ENCODE peak calls at places on chromosomes 7 and 10, in eight cellular contexts. Y, T, L, M, C, X, U and S are unnamed samples.

GRCh38 chr10:44399478-44400451 is 14.9 kb upstream of the CXCL12 start:
- DNase-seq in Y (no peak), T (no peak), L (no peak), M (peak), C (no peak), X (no peak), U (no peak), S (no peak)

GRCh38 chr10:132365102-132365501 is 31.9 kb upstream of the PWWP2B start:
- DNase-seq in Y (no peak), T (no peak), L (no peak), M (peak), C (no peak), X (no peak), U (no peak), S (no peak)

GRCh38 chr7:32163141-32163806 is 93.1 kb upstream of the PDE1C start:
- DNase-seq in Y (no peak), T (no peak), L (no peak), M (no peak), C (peak), X (peak), U (no peak), S (peak)

GRCh38 chr10:91061187-91061586 is 140.3 kb upstream of the ANKRD1 start:
- DNase-seq in Y (no peak), T (no peak), L (no peak), M (no peak), C (no peak), X (no peak), U (no peak), S (no peak)

GRCh38 chr7:138756591-138757222 is 41.1 kb upstream of the TMEM213 start:
- DNase-seq in Y (no peak), T (no peak), L (no peak), M (no peak), C (no peak), X (no peak), U (no peak), S (no peak)

GRCh38 chr7:95501261-95501816 is 15.6 kb downstream of the ASB4 start:
- DNase-seq in Y (no peak), T (no peak), L (peak), M (no peak), C (no peak), X (no peak), U (no peak), S (no peak)

GRCh38 chr10:59243611-59244195 is 67.3 kb downstream of the PHYHIPL start:
- DNase-seq in Y (no peak), T (no peak), L (no peak), M (no peak), C (no peak), X (no peak), U (no peak), S (no peak)

GRCh38 chr7:44634839-44635591 is 28.6 kb downstream of the OGDH start:
- DNase-seq in Y (no peak), T (peak), L (no peak), M (no peak), C (no peak), X (no peak), U (no peak), S (no peak)

GRCh38 chr10:125411724-125412123 is 251.4 kb upstream of the CTBP2 start:
- DNase-seq in Y (no peak), T (no peak), L (no peak), M (no peak), C (peak), X (peak), U (no peak), S (peak)

GRCh38 chr10:78248651-78249464 is 215.2 kb downstream of the RPS24 start:
- DNase-seq in Y (no peak), T (no peak), L (no peak), M (no peak), C (no peak), X (no peak), U (no peak), S (peak)

GRCh38 chr7:114678116-114678515 is 243.8 kb upstream of the MDFIC start:
- DNase-seq in Y (no peak), T (no peak), L (no peak), M (no peak), C (no peak), X (no peak), U (no peak), S (no peak)

GRCh38 chr7:37009282-37009681 is 285.0 kb upstream of the AOAH start:
- DNase-seq in Y (no peak), T (no peak), L (no peak), M (no peak), C (no peak), X (no peak), U (no peak), S (no peak)

GRCh38 chr10:18104223-18104872 is 35.9 kb upstream of the CACNB2 start:
- DNase-seq in Y (peak), T (no peak), L (peak), M (no peak), C (peak), X (peak), U (peak), S (peak)

GRCh38 chr7:44071726-44072363 is 6.5 kb upstream of the PGAM2 start:
- DNase-seq in Y (no peak), T (peak), L (no peak), M (no peak), C (no peak), X (no peak), U (no peak), S (no peak)

GRCh38 chr10:18949391-18949790 is 99.2 kb upstream of the MALRD1 start:
- DNase-seq in Y (no peak), T (no peak), L (no peak), M (no peak), C (no peak), X (no peak), U (no peak), S (no peak)

GRCh38 chr10:104351067-104351681 is 2.5 kb upstream of the CFAP58 start:
- DNase-seq in Y (no peak), T (no peak), L (no peak), M (no peak), C (no peak), X (no peak), U (no peak), S (no peak)

GRCh38 chr10:117074621-117075020 is 63.4 kb downstream of the VAX1 start:
- DNase-seq in Y (no peak), T (no peak), L (no peak), M (no peak), C (no peak), X (peak), U (no peak), S (no peak)

GRCh38 chr10:133260895-133261725 is 15.6 kb downstream of the ADAM8 start:
- DNase-seq in Y (peak), T (peak), L (peak), M (peak), C (peak), X (peak), U (peak), S (peak)

GRCh38 chr10:69318087-69318996 is 40.0 kb downstream of the HK1 start:
- DNase-seq in Y (peak), T (peak), L (peak), M (peak), C (peak), X (peak), U (peak), S (peak)

GRCh38 chr10:103416436-103417147 is 20.2 kb downstream of the PDCD11 start:
- DNase-seq in Y (peak), T (peak), L (peak), M (no peak), C (no peak), X (peak), U (peak), S (peak)

GRCh38 chr10:7611909-7612308 is 54.9 kb downstream of the ITIH5 start:
- DNase-seq in Y (no peak), T (no peak), L (no peak), M (no peak), C (no peak), X (no peak), U (no peak), S (no peak)

GRCh38 chr10:118596426-118597124 is 1.1 kb upstream of the PRLHR start:
- DNase-seq in Y (no peak), T (no peak), L (no peak), M (no peak), C (no peak), X (no peak), U (no peak), S (no peak)

GRCh38 chr7:5450549-5451327 is 27.1 kb upstream of the TNRC18 start:
- DNase-seq in Y (peak), T (peak), L (peak), M (no peak), C (no peak), X (peak), U (no peak), S (peak)

GRCh38 chr7:49443515-49443914 is 329.9 kb upstream of the VWC2 start:
- DNase-seq in Y (no peak), T (no peak), L (no peak), M (no peak), C (no peak), X (no peak), U (no peak), S (no peak)

GRCh38 chr7:106052681-106053080 is 59.4 kb downstream of the SYPL1 start:
- DNase-seq in Y (no peak), T (no peak), L (no peak), M (no peak), C (no peak), X (no peak), U (no peak), S (no peak)

GRCh38 chr7:44057181-44057848 is 8.1 kb downstream of the PGAM2 start:
- DNase-seq in Y (no peak), T (no peak), L (no peak), M (peak), C (no peak), X (no peak), U (no peak), S (no peak)

GRCh38 chr10:97782455-97783228 is 10.8 kb upstream of the SFRP5 start:
- DNase-seq in Y (no peak), T (no peak), L (no peak), M (no peak), C (no peak), X (no peak), U (no peak), S (no peak)

GRCh38 chr10:86538547-86538946 is 17.0 kb upstream of the WAPL start:
- DNase-seq in Y (no peak), T (no peak), L (no peak), M (no peak), C (no peak), X (no peak), U (no peak), S (no peak)

GRCh38 chr7:95596183-95597135 is at the start of gene PDK4:
- DNase-seq in Y (no peak), T (no peak), L (no peak), M (no peak), C (peak), X (peak), U (no peak), S (peak)

GRCh38 chr7:151808296-151809155 is 68.4 kb downstream of the PRKAG2 start:
- DNase-seq in Y (no peak), T (no peak), L (no peak), M (no peak), C (peak), X (peak), U (no peak), S (peak)

GRCh38 chr7:75639893-75640600 is 98.7 kb downstream of the HIP1 start:
- DNase-seq in Y (no peak), T (no peak), L (no peak), M (no peak), C (no peak), X (no peak), U (no peak), S (no peak)

GRCh38 chr7:143361552-143362125 is 874 bp downstream of the FAM131B start:
- DNase-seq in Y (no peak), T (no peak), L (no peak), M (no peak), C (no peak), X (no peak), U (peak), S (no peak)

GRCh38 chr10:79435271-79436065 is 10.0 kb downstream of the ZCCHC24 start:
- DNase-seq in Y (no peak), T (peak), L (no peak), M (no peak), C (no peak), X (no peak), U (no peak), S (peak)

GRCh38 chr7:70695804-70696104 is 436.2 kb upstream of the GALNT17 start:
- DNase-seq in Y (no peak), T (no peak), L (no peak), M (no peak), C (no peak), X (peak), U (no peak), S (no peak)

GRCh38 chr7:29620531-29620930 is 56.9 kb downstream of the PRR15 start:
- DNase-seq in Y (no peak), T (no peak), L (no peak), M (no peak), C (no peak), X (no peak), U (no peak), S (no peak)

GRCh38 chr7:116327751-116328150 is 117.4 kb downstream of the TES start:
- DNase-seq in Y (no peak), T (no peak), L (no peak), M (no peak), C (peak), X (no peak), U (no peak), S (no peak)

GRCh38 chr7:93055543-93056107 is 62.2 kb downstream of the SAMD9 start:
- DNase-seq in Y (no peak), T (no peak), L (peak), M (no peak), C (peak), X (peak), U (peak), S (no peak)

GRCh38 chr7:95411036-95411435 is 14.9 kb upstream of the PON3 start:
- DNase-seq in Y (no peak), T (no peak), L (no peak), M (no peak), C (no peak), X (no peak), U (no peak), S (no peak)